ENCODE peak calls at places on chromosomes 7 and 10, in four cellular contexts. X, U, B and C are unnamed samples.

GRCh38 chr7:49775949-49776443 is 2.6 kb downstream of the VWC2 start:
- DNase-seq in U (no peak), B (no peak), X (no peak), C (no peak)

GRCh38 chr7:115734643-115735042 is 295.9 kb downstream of the TFEC start:
- DNase-seq in U (no peak), B (no peak), X (no peak), C (no peak)

GRCh38 chr7:40599836-40600235 is 465.0 kb downstream of the SUGCT start:
- DNase-seq in U (no peak), B (no peak), X (no peak), C (no peak)

GRCh38 chr7:90312745-90313144 is 8.4 kb downstream of the FAM237B start:
- DNase-seq in B (no peak), X (no peak), U (no peak), C (no peak)

GRCh38 chr7:2109936-2110585 is 122.7 kb downstream of the MAD1L1 start:
- DNase-seq in B (peak), X (no peak), U (no peak), C (peak)

GRCh38 chr7:66964391-66964790 is 31.0 kb downstream of the SBDS start:
- DNase-seq in B (no peak), U (no peak), X (no peak), C (no peak)

GRCh38 chr10:132397671-132398565 is 918 bp downstream of the PWWP2B start:
- DNase-seq in B (no peak), X (no peak), U (no peak), C (peak)

GRCh38 chr7:84042110-84042539 is 152.5 kb downstream of the SEMA3A start:
- DNase-seq in X (no peak), B (peak), U (peak), C (no peak)

GRCh38 chr10:3151889-3152565 is 20.6 kb downstream of the PITRM1 start:
- DNase-seq in X (no peak), U (peak), B (no peak), C (no peak)

GRCh38 chr7:24587853-24588252 is 14.6 kb downstream of the PALS2 start:
- DNase-seq in U (no peak), B (no peak), X (no peak), C (no peak)

GRCh38 chr10:24452030-24452429 is 243.1 kb downstream of the KIAA1217 start:
- DNase-seq in X (no peak), B (no peak), U (no peak), C (no peak)

GRCh38 chr7:43535810-43536585 is 46.9 kb upstream of the STK17A start:
- DNase-seq in U (no peak), B (peak), X (no peak), C (no peak)

GRCh38 chr10:22017283-22018020 is 13.9 kb upstream of the DNAJC1 start:
- DNase-seq in X (no peak), U (no peak), B (no peak), C (no peak)

GRCh38 chr7:100899432-100899831 is 3.7 kb upstream of the ACHE start:
- DNase-seq in U (no peak), B (no peak), X (no peak), C (no peak)

GRCh38 chr10:121539757-121540156 is 58.5 kb downstream of the FGFR2 start:
- DNase-seq in X (no peak), B (no peak), U (no peak), C (no peak)

GRCh38 chr10:31154996-31155395 is 123.3 kb upstream of the ZNF438 start:
- DNase-seq in B (no peak), X (no peak), U (no peak), C (no peak)

GRCh38 chr10:52334595-52334994 is 20.5 kb downstream of the DKK1 start:
- DNase-seq in X (no peak), B (no peak), U (no peak), C (no peak)

GRCh38 chr10:104099274-104099673 is 13.6 kb upstream of the COL17A1 start:
- DNase-seq in B (no peak), X (no peak), U (no peak), C (no peak)

GRCh38 chr10:45181483-45181882 is 133.9 kb downstream of the OR13A1 start:
- DNase-seq in U (no peak), X (no peak), B (no peak), C (no peak)

GRCh38 chr10:21413680-21414079 is 111.8 kb downstream of the SKIDA1 start:
- DNase-seq in U (no peak), X (no peak), B (no peak), C (no peak)

GRCh38 chr7:102286237-102287081 is at the start of gene SH2B2:
- DNase-seq in X (peak), B (peak), U (peak), C (peak)

GRCh38 chr7:21448974-21449373 is 21.1 kb downstream of the SP4 start:
- DNase-seq in U (no peak), B (no peak), X (no peak), C (no peak)

GRCh38 chr7:36283711-36284130 is 105.9 kb upstream of the ANLN start:
- DNase-seq in X (no peak), U (no peak), B (no peak), C (peak)

GRCh38 chr7:134693256-134693655 is 46.6 kb downstream of the BPGM start:
- DNase-seq in U (peak), B (peak), X (no peak), C (no peak)

GRCh38 chr10:70672165-70672992 is at the start of gene ADAMTS14:
- DNase-seq in X (no peak), U (no peak), B (no peak), C (no peak)

GRCh38 chr10:132497788-132498561 is 39.6 kb upstream of the INPP5A start:
- DNase-seq in U (no peak), X (no peak), B (no peak), C (no peak)

GRCh38 chr7:102284399-102284798 is 2.3 kb upstream of the SH2B2 start:
- DNase-seq in X (no peak), B (no peak), U (no peak), C (peak)

GRCh38 chr7:141785711-141786552 is 4.1 kb upstream of the TAS2R5 start:
- DNase-seq in U (no peak), B (peak), X (no peak), C (no peak)

GRCh38 chr7:82455295-82455694 is 11.7 kb upstream of the CACNA2D1 start:
- DNase-seq in X (no peak), U (no peak), B (no peak), C (no peak)

GRCh38 chr7:149329787-149330334 is 67.9 kb downstream of the ZNF783 start:
- DNase-seq in U (no peak), X (no peak), B (no peak), C (no peak)

GRCh38 chr7:149330914-149331567 is 69.0 kb downstream of the ZNF783 start:
- DNase-seq in U (no peak), B (no peak), X (no peak), C (no peak)

GRCh38 chr7:149334930-149335329 is 72.9 kb downstream of the ZNF783 start:
- DNase-seq in B (no peak), X (no peak), U (no peak), C (no peak)

GRCh38 chr7:149333321-149333717 is 71.3 kb downstream of the ZNF783 start:
- DNase-seq in X (no peak), U (no peak), B (no peak), C (no peak)

DNA sequence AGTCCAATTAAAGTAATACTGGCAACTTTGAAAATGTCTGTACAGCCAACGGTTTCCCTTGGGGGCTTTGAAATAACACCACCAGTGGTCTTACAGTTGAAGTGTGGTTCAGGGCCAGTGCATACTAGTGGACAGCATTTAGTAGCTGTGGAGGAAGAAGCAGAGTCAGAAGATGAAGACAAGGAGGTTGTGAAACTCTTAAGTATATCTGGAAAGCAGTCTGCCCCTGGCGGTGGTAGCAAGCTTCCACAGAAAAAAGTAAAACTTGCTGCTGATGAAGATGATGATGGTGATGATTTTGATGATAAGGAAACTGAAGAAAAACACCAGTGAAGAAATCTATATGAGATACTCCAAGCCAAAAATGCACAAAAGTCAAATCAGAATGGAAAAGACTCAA is 72.2 kb downstream of the ZNF783 start:
- DNase-seq in U (no peak), B (no peak), X (no peak), C (no peak)
- TF ChIP-seq CTCF in U (no peak), B (no peak), X (no peak), C (no peak)

GRCh38 chr7:91876391-91877133 is 3.9 kb downstream of the MTERF1 start:
- DNase-seq in U (no peak), B (no peak), X (no peak), C (no peak)
- TF ChIP-seq CTCF in U (no peak), B (peak), X (no peak), C (no peak)

GRCh38 chr7:34091330-34091917 is 186.1 kb downstream of the BMPER start:
- DNase-seq in U (no peak), X (no peak), B (no peak), C (no peak)
- TF ChIP-seq CTCF in U (no peak), X (no peak), B (peak), C (no peak)

DNA sequence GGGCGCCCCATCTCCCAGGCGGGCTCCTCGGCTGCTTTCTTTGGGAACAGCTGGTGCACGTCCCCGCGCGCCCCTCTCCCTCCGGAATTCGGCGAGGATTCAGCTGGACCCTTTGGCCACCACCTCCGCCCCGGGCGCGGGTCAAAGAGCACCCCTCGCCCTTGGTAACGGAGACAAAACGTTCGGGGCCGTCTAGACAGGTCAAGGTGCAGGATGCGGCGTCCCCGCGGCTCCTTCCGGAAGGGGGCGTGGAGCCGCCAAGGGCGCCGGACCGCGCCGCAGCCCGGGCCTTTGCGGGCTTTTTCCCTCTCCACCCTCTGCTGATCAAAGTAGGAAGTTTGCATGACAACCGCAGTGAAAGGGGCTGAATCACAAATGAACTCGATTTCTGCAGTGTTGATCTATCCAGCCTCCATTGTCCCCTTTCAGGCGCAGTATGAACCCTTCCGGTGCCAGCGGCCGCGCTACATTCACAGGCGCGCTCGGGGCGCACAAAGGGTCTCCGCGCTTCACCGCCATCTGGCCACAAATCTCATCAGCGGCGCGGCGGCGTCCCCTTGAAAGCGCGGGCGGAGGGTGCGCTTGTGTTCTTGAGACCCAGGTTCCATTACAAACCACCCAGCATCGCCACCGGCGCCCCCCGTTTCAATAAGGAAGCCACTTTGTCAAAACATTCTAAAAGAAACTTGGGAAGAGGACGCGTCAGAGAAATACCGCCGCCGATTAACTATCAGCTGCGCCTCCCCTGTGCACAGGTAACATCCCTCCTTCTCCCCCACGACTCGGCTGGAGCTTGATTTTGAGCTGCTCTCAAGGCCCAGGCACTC is 36.4 kb downstream of the CNPY1 start:
- DNase-seq in X (no peak), B (no peak), U (peak), C (no peak)
- TF ChIP-seq CTCF in X (no peak), B (no peak), U (no peak), C (no peak)

GRCh38 chr10:95289003-95289920 is 1.5 kb downstream of the PDLIM1 start:
- DNase-seq in B (no peak), U (peak), X (no peak), C (no peak)
- TF ChIP-seq CTCF in B (peak), U (no peak), X (no peak), C (no peak)

DNA sequence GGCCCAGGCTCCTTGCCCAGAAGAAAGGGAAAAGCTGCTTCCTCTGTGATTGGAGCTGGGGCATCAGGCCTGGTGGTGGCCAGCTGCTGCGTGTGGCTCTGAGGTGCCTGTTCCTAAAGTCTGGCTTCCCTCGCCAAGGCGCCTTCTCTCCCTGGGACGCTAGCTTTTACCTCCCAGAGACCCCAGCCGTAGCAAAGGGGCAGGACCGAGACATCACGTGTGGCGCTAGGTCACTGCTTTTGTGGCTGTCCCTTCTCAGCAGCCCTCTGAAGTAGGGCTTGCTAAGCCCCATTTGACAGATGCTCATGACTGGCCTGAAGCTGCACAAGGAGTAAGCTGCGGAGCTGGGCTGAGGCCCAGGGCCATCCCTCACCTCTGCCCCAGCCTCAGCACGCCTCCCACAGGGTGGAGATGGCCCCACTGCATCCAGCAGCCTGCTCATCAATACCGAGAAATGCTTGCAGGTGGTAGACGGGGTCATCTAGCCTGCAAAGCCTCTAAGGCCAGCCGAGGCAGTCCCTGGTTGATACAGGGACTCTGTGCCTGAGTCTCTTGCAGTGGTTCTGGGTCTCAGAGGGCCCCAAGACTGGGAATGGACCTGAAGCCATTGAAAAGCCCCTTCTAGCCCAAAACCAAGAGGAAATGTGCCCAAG is 171.2 kb downstream of the LCOR start:
- DNase-seq in U (no peak), B (no peak), X (no peak), C (no peak)
- TF ChIP-seq CTCF in U (no peak), B (no peak), X (no peak), C (no peak)

DNA sequence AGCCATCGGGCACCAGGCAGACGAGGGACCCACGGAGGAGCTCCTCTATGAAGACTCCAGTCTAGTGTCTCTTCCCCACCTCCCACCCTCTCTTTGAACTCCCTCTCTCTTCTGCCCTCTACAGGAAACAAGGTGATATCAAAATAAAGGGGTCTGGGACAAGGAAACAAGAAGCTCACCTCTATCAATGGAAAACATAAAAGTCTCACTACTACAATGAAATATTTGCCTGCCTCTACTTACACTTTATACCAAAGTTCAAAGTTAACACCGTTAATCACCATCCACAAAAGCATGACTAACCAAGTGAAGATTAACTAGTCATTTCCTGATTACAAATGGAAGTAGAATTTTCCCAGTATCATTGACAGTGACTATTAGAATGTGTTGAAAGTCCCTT is 82.2 kb downstream of the PARD3 start:
- DNase-seq in B (no peak), U (no peak), X (no peak), C (no peak)
- TF ChIP-seq CTCF in B (peak), U (no peak), X (no peak), C (no peak)

DNA sequence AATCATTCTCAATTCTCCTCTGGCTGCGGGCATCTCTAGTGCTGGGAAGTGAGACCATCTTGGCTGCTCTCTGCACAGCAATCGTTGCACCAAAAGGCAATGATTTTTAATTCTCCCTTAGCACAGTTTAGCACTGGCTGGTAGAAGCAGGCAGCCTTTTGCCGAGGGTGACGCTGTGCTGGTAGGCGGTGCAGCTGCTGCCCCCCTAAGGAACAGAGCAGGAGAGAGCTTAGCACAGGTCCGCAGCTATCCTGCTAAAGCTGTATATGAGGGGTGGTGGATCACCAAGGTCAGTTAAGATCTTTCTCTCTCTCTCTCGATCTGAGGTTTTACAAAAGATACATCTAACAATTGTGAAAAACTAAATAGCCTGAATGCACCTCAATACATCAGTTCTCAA is 390.1 kb downstream of the GATA3 start:
- DNase-seq in X (no peak), U (no peak), B (no peak), C (no peak)
- TF ChIP-seq CTCF in X (no peak), U (no peak), B (no peak), C (no peak)